ENCODE peak calls at places on chromosomes 1 and 21, in four cellular contexts. M, F, N and G are unnamed samples.

GRCh38 chr21:42340187-42340586 is 10.6 kb downstream of the TFF2 start:
- DNase-seq in N (no peak), F (no peak), M (no peak), G (no peak)

GRCh38 chr1:15948600-15949452 is 27.1 kb downstream of the ZBTB17 start:
- DNase-seq in N (peak; percentile 98), F (no peak), M (peak; percentile 35), G (peak; percentile 52)

GRCh38 chr1:220497220-220497756 is 30.6 kb upstream of the MARK1 start:
- DNase-seq in M (no peak), F (no peak), N (no peak), G (no peak)

GRCh38 chr1:246300653-246301549 is 206.2 kb downstream of the SMYD3 start:
- DNase-seq in F (peak; percentile 32), N (no peak), M (no peak), G (no peak)

GRCh38 chr1:192443616-192444015 is 126.8 kb downstream of the RGS21 start:
- DNase-seq in M (no peak), N (peak; percentile 17), F (peak; percentile 60), G (no peak)

GRCh38 chr1:177505905-177506590 is 335.3 kb downstream of the BRINP2 start:
- DNase-seq in M (no peak), N (peak; percentile 24), F (peak; percentile 71), G (no peak)

GRCh38 chr1:235503333-235504121 is 725 bp downstream of the B3GALNT2 start:
- DNase-seq in N (peak; percentile 84), M (peak; percentile 48), F (peak; percentile 31), G (peak; percentile 73)

GRCh38 chr1:227944931-227945890 is 2.5 kb downstream of the WNT9A start:
- DNase-seq in F (peak; percentile 70), N (no peak), M (peak; percentile 77), G (no peak)

GRCh38 chr1:217089239-217090014 is 366.2 kb upstream of the ESRRG start:
- DNase-seq in M (no peak), F (peak; percentile 82), N (peak; percentile 24), G (peak; percentile 49)

GRCh38 chr1:77704736-77705135 is 22.3 kb upstream of the ZZZ3 start:
- DNase-seq in M (no peak), F (no peak), N (no peak), G (no peak)

GRCh38 chr1:51170342-51170741 is 65.7 kb upstream of the RNF11 start:
- DNase-seq in F (peak; percentile 93), M (no peak), N (peak; percentile 51), G (no peak)

GRCh38 chr1:39395357-39395831 is 96.0 kb upstream of the BMP8A start:
- DNase-seq in F (peak; percentile 72), N (peak; percentile 82), M (peak; percentile 60), G (no peak)

GRCh38 chr1:39393645-39394044 is 97.8 kb upstream of the BMP8A start:
- DNase-seq in M (no peak), F (no peak), N (no peak), G (no peak)

GRCh38 chr1:39392851-39393573 is 98.4 kb upstream of the BMP8A start:
- DNase-seq in F (no peak), N (no peak), M (no peak), G (no peak)

GRCh38 chr1:39394059-39394458 is 97.4 kb upstream of the BMP8A start:
- DNase-seq in M (no peak), F (no peak), N (no peak), G (no peak)

DNA sequence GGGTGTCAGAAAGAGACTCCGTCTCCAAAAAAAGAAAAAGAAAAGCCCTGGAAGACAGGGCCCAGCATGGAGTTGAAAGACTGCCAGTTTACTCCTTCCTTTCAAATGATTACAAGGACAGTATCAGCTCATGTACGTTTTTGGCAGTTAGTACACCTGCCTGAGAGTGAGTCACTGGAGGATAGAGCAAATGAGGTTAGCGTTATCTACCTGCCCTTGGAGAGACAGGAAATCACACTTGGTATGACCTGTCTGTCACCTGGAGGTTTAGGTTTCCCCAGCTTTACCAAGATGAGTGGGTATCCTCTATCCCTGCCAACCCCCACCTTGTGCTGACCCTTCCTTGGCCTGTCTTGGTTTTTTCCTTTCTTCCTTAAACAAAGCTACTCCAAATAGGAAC is 96.8 kb upstream of the BMP8A start:
- DNase-seq in F (peak; percentile 80), N (no peak), M (peak; percentile 51), G (no peak)
- H3F3A ChIP-seq in F (peaks cover 3% of the 10 kb centered on the region), N (peaks cover 58% of the 10 kb centered on the region), M (peaks cover 77% of the 10 kb centered on the region), G (peaks cover 6% of the 10 kb centered on the region)

DNA sequence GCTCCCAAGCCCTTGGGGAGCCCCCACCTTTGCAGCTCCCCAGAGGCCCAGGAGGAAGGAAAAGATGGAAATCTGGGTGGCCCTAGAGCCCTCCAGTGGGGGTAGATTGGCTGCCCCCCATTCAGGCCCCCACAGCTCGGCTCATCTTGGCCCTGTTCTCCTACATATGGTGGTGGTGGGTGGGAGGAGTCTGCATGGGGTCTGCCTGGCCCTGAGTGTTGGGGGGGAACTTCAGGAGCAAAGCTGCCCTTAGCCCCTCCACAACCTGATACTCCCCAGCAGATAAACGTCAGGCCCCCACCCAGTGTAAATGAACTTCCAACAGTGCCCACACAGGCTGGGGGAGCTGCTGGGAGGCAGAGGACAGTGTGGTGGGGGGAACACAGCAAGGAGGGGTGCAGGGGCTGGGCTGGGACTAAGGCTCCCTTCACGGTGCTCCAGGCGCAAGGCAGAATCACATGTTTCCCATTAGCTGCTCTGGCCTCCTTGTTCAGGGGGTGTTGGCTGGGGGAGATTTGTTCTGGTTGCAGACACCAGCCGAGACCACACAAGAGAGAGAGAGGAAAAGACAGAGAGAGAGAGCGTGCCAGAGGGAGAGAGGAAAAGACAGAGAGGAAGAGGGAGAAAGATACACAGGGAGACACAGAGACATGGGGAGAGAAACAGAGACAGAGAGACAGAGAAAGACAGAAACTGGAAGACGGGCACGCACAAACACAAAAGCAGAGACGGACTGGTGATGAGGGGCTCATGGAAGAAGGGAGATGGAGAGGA is 42.6 kb downstream of the AHDC1 start:
- DNase-seq in N (no peak), F (no peak), M (no peak), G (no peak)
- H3F3A ChIP-seq in N (peaks cover 11% of the 10 kb centered on the region), F (peaks cover 7% of the 10 kb centered on the region), M (peaks cover 30% of the 10 kb centered on the region), G (peaks cover 22% of the 10 kb centered on the region)

DNA sequence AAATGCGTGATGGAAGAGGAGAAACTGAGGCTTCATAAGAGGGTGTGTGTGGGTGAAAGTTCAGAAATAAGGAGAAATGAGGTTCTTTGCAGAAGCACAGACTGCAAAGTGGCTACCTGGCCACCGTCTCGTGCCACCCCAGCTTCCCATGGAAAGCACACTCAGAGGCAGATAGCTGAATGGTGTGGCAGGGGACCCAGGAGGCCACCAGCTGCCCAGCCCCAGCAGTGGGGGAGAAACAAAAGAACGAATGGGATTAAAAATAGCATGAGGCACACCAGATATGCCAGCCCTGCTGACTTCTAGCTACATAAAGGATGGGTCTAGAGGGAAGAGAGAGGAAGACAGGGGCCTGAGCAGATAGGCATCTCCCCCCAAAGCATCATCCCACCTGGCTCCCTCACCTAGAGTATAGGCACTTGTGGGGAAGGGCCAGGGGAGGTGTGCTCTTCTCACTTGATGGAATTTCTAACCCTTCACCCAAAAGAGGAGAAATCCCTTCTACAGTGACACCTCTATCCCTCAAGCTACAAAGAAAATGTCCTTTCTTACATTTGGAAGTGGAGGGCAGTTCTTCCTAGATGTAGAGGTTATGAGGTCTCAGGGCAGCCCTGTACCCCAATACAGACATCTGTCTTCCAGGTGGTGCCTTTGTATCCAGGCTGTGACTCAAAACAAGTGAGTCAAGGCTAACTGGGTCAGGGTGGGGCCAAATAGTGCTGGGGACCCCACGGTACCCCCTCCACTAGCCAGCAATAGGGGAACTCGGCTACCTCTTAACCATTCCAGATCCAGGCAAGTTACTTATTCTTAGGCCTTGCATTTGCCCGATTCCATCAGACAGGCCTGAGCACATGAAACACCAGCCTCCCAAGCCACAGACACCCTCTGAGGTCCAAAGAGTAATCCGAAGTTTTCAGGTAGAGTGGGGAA is 3.5 kb downstream of the HDGF start:
- DNase-seq in F (no peak), N (peak; percentile 67), M (no peak), G (no peak)
- H3F3A ChIP-seq in F (peaks cover 11% of the 10 kb centered on the region), N (peaks cover 45% of the 10 kb centered on the region), M (peaks cover 75% of the 10 kb centered on the region), G (peaks cover 43% of the 10 kb centered on the region)

DNA sequence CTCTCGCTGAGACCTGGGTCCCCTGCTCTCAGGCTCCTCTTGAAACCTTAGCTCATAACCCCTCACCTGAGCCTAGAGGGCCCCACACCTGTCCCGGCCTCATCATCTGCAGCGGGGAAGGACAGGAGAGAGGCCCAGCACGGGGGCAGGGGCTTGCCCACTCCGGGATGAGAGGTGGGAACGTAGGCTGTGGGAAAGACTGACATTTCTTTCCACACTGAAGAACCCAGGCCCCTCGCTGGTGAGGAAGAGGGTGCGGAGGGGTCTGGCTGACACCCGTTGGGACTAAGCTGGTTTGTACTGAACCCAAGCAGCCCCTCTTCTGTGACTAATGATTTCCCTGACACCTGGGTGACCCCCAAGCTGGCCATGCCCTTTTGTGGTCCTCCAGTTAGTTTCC is 14.0 kb upstream of the NES start:
- DNase-seq in F (no peak), M (no peak), N (no peak), G (no peak)
- H3F3A ChIP-seq in F (peaks cover 8% of the 10 kb centered on the region), M (peaks cover 50% of the 10 kb centered on the region), N (no peaks in the 10 kb centered on the region), G (peaks cover 36% of the 10 kb centered on the region)

GRCh38 chr1:161710562-161710961 is 3.5 kb downstream of the FCRLA start:
- DNase-seq in M (no peak), N (no peak), F (no peak), G (no peak)
- H3F3A ChIP-seq in M (no peaks in the 10 kb centered on the region), N (peaks cover 15% of the 10 kb centered on the region), F (no peaks in the 10 kb centered on the region), G (no peaks in the 10 kb centered on the region)

GRCh38 chr1:244843148-244843978 is 7.9 kb downstream of the COX20 start:
- DNase-seq in F (no peak), N (peak; percentile 24), M (no peak), G (no peak)

GRCh38 chr1:244840219-244840794 is 4.8 kb downstream of the COX20 start:
- DNase-seq in N (no peak), F (no peak), M (no peak), G (no peak)

GRCh38 chr1:244846653-244847052 is 11.2 kb downstream of the COX20 start:
- DNase-seq in N (no peak), F (no peak), M (no peak), G (no peak)

GRCh38 chr1:244841274-244841927 is 5.9 kb downstream of the COX20 start:
- DNase-seq in N (no peak), F (no peak), M (no peak), G (no peak)

DNA sequence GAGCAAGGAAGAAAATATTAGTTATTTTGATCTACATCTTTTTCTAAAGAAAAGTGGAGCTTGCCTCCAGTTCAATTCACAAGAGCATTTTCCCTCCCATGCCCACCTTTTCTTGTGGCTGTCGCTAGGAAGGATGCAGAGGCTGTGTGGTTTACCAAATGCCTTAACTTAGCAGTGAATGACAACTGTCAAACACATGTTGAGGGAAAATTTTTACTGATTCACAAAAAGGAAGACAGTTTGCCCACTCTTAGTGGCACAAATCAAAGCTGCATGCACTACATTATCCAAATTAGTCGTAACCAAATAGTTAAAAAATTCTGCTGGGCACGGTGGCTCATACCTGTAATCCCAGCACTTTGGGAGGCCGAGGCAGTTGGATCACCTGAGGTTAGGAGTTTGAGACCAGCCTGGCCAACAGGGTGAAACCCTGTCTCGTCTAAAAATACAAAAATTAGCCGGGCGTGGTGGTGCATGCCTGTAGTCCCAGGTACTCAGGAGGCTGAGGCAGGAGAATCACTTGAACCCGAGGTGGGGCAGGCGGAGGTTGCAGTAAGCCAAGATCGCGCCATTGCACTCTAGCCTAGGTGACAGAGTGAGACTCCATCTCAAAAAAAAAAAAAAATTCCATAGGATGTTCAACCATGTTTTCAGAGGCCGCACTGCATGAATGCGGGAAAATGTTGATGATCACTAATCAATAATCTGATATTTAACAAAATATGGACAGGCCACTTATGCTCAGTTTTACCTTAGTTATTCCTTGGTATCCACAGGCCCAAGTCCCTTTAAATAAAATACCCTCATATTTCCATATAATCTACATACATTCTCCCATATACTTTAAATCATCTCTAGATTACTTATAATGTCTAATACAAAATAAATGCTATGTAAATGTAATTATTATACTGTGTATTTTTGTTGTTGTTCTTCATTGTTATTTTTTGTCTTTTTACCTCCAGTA is 9.0 kb downstream of the COX20 start:
- DNase-seq in M (no peak), F (no peak), N (no peak), G (no peak)
- H3F3A ChIP-seq in M (peaks cover 89% of the 10 kb centered on the region), F (peaks cover 13% of the 10 kb centered on the region), N (peaks cover 99% of the 10 kb centered on the region), G (peaks cover 47% of the 10 kb centered on the region)

GRCh38 chr1:198121058-198121829 is 35.6 kb upstream of the NEK7 start:
- DNase-seq in F (peak; percentile 67), M (peak; percentile 63), N (peak; percentile 88), G (no peak)
- H3F3A ChIP-seq in F (peaks cover 3% of the 10 kb centered on the region), M (peaks cover 1% of the 10 kb centered on the region), N (peaks cover 95% of the 10 kb centered on the region), G (no peaks in the 10 kb centered on the region)